ENCODE peak calls at places on chromosomes 6 and 20, in four cellular contexts. A is K562, E is GM23338, C is spleen. G is an unnamed sample.

GRCh38 chr6:113102761-113103160 is 754.4 kb upstream of the MARCKS start:
- DNase-seq in C (no peak), A (no peak), E (no peak), G (no peak)

GRCh38 chr20:1809121-1809520 is 86.1 kb upstream of the SIRPA start:
- DNase-seq in C (no peak), A (no peak), E (no peak), G (no peak)

GRCh38 chr6:25175216-25175615 is 104.0 kb upstream of the CARMIL1 start:
- DNase-seq in C (no peak), A (no peak), E (no peak), G (no peak)

GRCh38 chr6:151385177-151385576 is 6.2 kb downstream of the ZBTB2 start:
- DNase-seq in E (no peak), A (peak; percentile 24), C (no peak), G (no peak)

GRCh38 chr20:40390654-40391053 is 298.4 kb downstream of the MAFB start:
- DNase-seq in C (no peak), A (no peak), E (peak; percentile 9), G (no peak)

GRCh38 chr6:7021306-7021705 is 86.5 kb upstream of the RREB1 start:
- DNase-seq in A (no peak), C (no peak), E (no peak), G (no peak)

GRCh38 chr20:19824861-19825260 is 66.8 kb downstream of the RIN2 start:
- DNase-seq in C (no peak), A (no peak), E (no peak), G (no peak)

GRCh38 chr6:19719691-19720127 is 117.5 kb upstream of the ID4 start:
- DNase-seq in A (no peak), C (no peak), E (peak; percentile 76), G (no peak)

GRCh38 chr6:137341721-137342195 is 122.6 kb upstream of the IFNGR1 start:
- DNase-seq in A (no peak), E (peak; percentile 50), C (no peak), G (no peak)

GRCh38 chr20:49278817-49279676 is 1.2 kb upstream of the ZNFX1 start:
- DNase-seq in E (no peak), C (peak; percentile 78), A (peak; percentile 13), G (no peak)

GRCh38 chr6:142372348-142372747 is 70.5 kb downstream of the ADGRG6 start:
- DNase-seq in E (no peak), A (no peak), C (no peak), G (no peak)

GRCh38 chr20:7375905-7376304 is 564.4 kb downstream of the HAO1 start:
- DNase-seq in C (no peak), E (peak; percentile 44), A (peak; percentile 2), G (no peak)

GRCh38 chr6:47698342-47698787 is at the start of gene ADGRF4:
- DNase-seq in C (no peak), A (no peak), E (peak; percentile 17), G (no peak)

GRCh38 chr20:64107736-64108457 is 532 bp upstream of the NPBWR2 start:
- DNase-seq in A (no peak), E (peak; percentile 0), C (peak; percentile 71), G (peak; percentile 65)

GRCh38 chr6:5672581-5673011 is 334.1 kb downstream of the NRN1 start:
- DNase-seq in A (peak; percentile 45), C (no peak), E (peak; percentile 70), G (no peak)

GRCh38 chr20:6506906-6507305 is 260.6 kb upstream of the BMP2 start:
- DNase-seq in C (no peak), E (no peak), A (no peak), G (no peak)

GRCh38 chr6:167855825-167856425 is 29.2 kb downstream of the AFDN start:
- DNase-seq in E (no peak), A (peak; percentile 82), C (no peak), G (no peak)
- TF ChIP-seq POLR2AphosphoS5 in E (no peak), A (peak; percentile 54), C (no peak), G (no peak)

GRCh38 chr6:108738684-108739406 is 109.4 kb upstream of the ARMC2 start:
- DNase-seq in C (no peak), E (no peak), A (no peak), G (no peak)
- H3K27ac ChIP-seq in C (no peak overlapping the region), E (no peak overlapping the region), A (peak overlapping the region; percentile 55), G (peak overlapping the region; percentile 18)

GRCh38 chr6:46452312-46452917 is 38.8 kb downstream of the RCAN2 start:
- DNase-seq in A (no peak), C (no peak), E (no peak), G (no peak)
- TF ChIP-seq POLR2AphosphoS5 in A (no peak), C (no peak), E (no peak), G (no peak)

GRCh38 chr6:33507261-33507660 is 52.9 kb downstream of the ZBTB9 start:
- DNase-seq in C (no peak), E (no peak), A (no peak), G (no peak)
- H3K27ac ChIP-seq in C (no peak overlapping the region), E (no peak overlapping the region), A (no peak overlapping the region), G (no peak overlapping the region)

GRCh38 chr20:22861990-22862389 is 173.1 kb upstream of the SSTR4 start:
- DNase-seq in A (no peak), C (no peak), E (no peak), G (no peak)
- TF ChIP-seq POLR2AphosphoS5 in A (no peak), C (peak; percentile 50), E (no peak), G (no peak)

GRCh38 chr6:45959534-45960195 is 56.0 kb downstream of the CLIC5 start:
- DNase-seq in A (no peak), C (no peak), E (no peak), G (no peak)

GRCh38 chr6:45952546-45952945 is 63.1 kb downstream of the CLIC5 start:
- DNase-seq in E (no peak), A (no peak), C (no peak), G (no peak)

GRCh38 chr6:45956663-45957062 is 59.0 kb downstream of the CLIC5 start:
- DNase-seq in A (no peak), E (no peak), C (no peak), G (no peak)

GRCh38 chr6:45955597-45955996 is 60.1 kb downstream of the CLIC5 start:
- DNase-seq in C (no peak), A (no peak), E (no peak), G (no peak)

GRCh38 chr6:45956176-45956575 is 59.5 kb downstream of the CLIC5 start:
- DNase-seq in A (no peak), E (no peak), C (no peak), G (no peak)
- H3K27ac ChIP-seq in A (no peak overlapping the region), E (no peak overlapping the region), C (no peak overlapping the region), G (no peak overlapping the region)

DNA sequence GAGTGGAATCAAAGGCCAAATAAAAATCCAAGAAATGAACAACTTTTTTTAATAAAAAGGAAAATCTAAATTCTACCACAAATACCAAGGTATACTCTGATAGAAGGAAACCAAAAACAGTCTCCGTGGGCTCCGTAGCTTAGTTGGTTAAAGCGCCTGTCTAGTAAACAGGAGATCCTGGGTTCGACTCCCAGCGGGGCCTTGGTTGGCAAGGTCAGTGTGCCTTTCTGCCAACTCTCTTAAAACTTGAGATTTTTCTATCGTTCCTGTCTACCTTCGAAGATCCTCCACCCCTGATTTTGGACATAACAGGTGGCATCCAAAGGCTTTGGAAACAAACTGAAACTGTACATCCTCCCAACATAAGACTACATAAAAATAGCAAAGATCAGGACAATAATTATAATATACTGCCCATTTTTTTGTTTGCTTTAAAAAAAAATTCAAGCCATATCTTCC is 197.9 kb downstream of the TRIM27 start:
- DNase-seq in A (peak; percentile 76), C (no peak), E (peak; percentile 81), G (no peak)
- TF ChIP-seq POLR2AphosphoS5 in A (no peak), C (no peak), E (no peak), G (no peak)

G was measured in suprapubic skin.